ENCODE peak calls at places on chromosomes 1 and 21, in ten cellular contexts. Z is colonic mucosa, Y is SJSA1, V is heart left ventricle, J is PC-3, D is tibial artery, O is transverse colon, E is A673, I is tibial nerve, T is aorta. X is an unnamed sample.
A peak's percentile ranks its signal among the peaks of the same experiment; 100 is the strongest.

GRCh38 chr1:24995121-24995520 is 65.0 kb upstream of the RUNX3 start:
- DNase-seq in Z (no peak), Y (no peak), V (no peak), J (no peak), D (no peak), O (no peak), E (no peak), I (no peak), T (peak; percentile 49), X (no peak)

GRCh38 chr1:85027242-85027983 is 20.9 kb downstream of the MCOLN3 start:
- DNase-seq in Z (no peak), Y (no peak), V (no peak), J (peak; percentile 21), D (no peak), O (no peak), E (peak; percentile 32), I (no peak), T (no peak), X (no peak)

GRCh38 chr21:38479641-38480515 is 18.4 kb downstream of the ERG start:
- DNase-seq in Z (no peak), Y (no peak), V (no peak), J (no peak), D (no peak), O (no peak), E (no peak), I (no peak), T (no peak), X (no peak)

GRCh38 chr1:244448279-244449036 is 3.3 kb downstream of the ADSS2 start:
- DNase-seq in Z (no peak), Y (peak; percentile 79), V (no peak), J (no peak), D (no peak), O (no peak), E (no peak), I (no peak), T (no peak), X (no peak)

GRCh38 chr1:109160054-109160840 is 46.3 kb downstream of the ELAPOR1 start:
- DNase-seq in Z (no peak), Y (no peak), V (no peak), J (no peak), D (no peak), O (no peak), E (no peak), I (no peak), T (no peak), X (no peak)

GRCh38 chr1:61095127-61095812 is 12.9 kb downstream of the NFIA start:
- DNase-seq in Z (no peak), Y (no peak), V (no peak), J (no peak), D (no peak), O (no peak), E (no peak), I (no peak), T (no peak), X (no peak)

GRCh38 chr1:36522461-36523229 is 39.9 kb upstream of the CSF3R start:
- DNase-seq in Z (no peak), Y (no peak), V (no peak), J (no peak), D (no peak), O (no peak), E (no peak), I (no peak), T (no peak), X (no peak)

GRCh38 chr1:51506537-51506936 is 12.5 kb downstream of the EPS15 start:
- DNase-seq in Z (no peak), Y (no peak), V (no peak), J (no peak), D (no peak), O (no peak), E (peak; percentile 80), I (no peak), T (no peak), X (no peak)

GRCh38 chr1:161374373-161374772 is 6.7 kb upstream of the CFAP126 start:
- DNase-seq in Z (no peak), Y (no peak), V (no peak), J (peak; percentile 53), D (no peak), O (no peak), E (peak; percentile 39), I (no peak), T (no peak), X (no peak)

GRCh38 chr1:172090511-172090817 is 249.2 kb downstream of the DNM3 start:
- DNase-seq in Z (no peak), Y (no peak), V (no peak), J (no peak), D (no peak), O (no peak), E (no peak), I (no peak), T (no peak), X (no peak)

GRCh38 chr1:172086137-172086536 is 244.8 kb downstream of the DNM3 start:
- DNase-seq in Z (no peak), Y (no peak), V (no peak), J (no peak), D (no peak), O (no peak), E (no peak), I (no peak), T (no peak), X (no peak)

GRCh38 chr1:172089768-172090510 is 248.6 kb downstream of the DNM3 start:
- DNase-seq in Z (peak; percentile 70), Y (peak; percentile 42), V (peak; percentile 29), J (peak; percentile 94), D (peak; percentile 66), O (peak; percentile 80), E (peak; percentile 65), I (peak; percentile 20), T (peak; percentile 80), X (no peak)

DNA sequence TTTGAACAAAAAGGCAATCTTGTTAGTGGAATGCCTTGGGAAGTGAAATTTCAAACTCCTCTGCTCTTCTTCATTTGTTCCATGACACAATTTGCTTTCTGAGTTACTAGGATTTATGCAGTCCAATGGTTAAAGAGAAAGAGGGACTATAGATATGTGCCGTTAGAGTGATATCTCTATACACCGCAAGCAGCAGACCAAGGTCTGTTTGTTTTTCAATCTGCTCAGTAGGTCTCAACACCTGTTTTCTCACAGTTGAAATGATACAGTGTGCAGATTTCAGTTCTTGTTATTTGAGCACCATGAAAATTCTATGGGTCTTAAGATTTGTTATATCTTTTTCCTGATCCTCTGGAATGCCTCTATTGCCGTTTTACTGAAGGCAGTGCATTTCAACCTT is 244.1 kb downstream of the DNM3 start:
- DNase-seq in Z (no peak), Y (no peak), V (no peak), J (no peak), D (no peak), O (no peak), E (no peak), I (no peak), T (no peak), X (peak; percentile 68)
- H3K9me3 ChIP-seq in Z (no peaks in the 10 kb centered on the region), Y (no peaks in the 10 kb centered on the region), V (no peaks in the 10 kb centered on the region), J (no peaks in the 10 kb centered on the region), D (no peaks in the 10 kb centered on the region), O (no peaks in the 10 kb centered on the region), E (no peaks in the 10 kb centered on the region), I (no peaks in the 10 kb centered on the region), T (no peaks in the 10 kb centered on the region), X (no peaks in the 10 kb centered on the region)

GRCh38 chr21:41954654-41955499 is 1.1 kb upstream of the C2CD2 start:
- DNase-seq in Z (no peak), Y (no peak), V (no peak), J (no peak), D (no peak), O (no peak), E (no peak), I (no peak), T (no peak), X (no peak)
- H3K4me3 ChIP-seq in Z (no peak overlapping the region), Y (peak overlapping the region; percentile 94), V (no peak overlapping the region), J (peak overlapping the region; percentile 32), D (no peak overlapping the region), O (no peak overlapping the region), E (peak overlapping the region; percentile 36), I (no peak overlapping the region), T (no peak overlapping the region), X (peak overlapping the region; percentile 94)

GRCh38 chr21:10463156-10463555 is 58.2 kb upstream of the TPTE start:
- DNase-seq in Z (no peak), Y (no peak), V (no peak), J (no peak), D (no peak), O (no peak), E (no peak), I (no peak), T (no peak), X (no peak)

GRCh38 chr21:10466200-10466599 is 55.2 kb upstream of the TPTE start:
- DNase-seq in Z (no peak), Y (no peak), V (no peak), J (no peak), D (no peak), O (no peak), E (no peak), I (no peak), T (no peak), X (no peak)

DNA sequence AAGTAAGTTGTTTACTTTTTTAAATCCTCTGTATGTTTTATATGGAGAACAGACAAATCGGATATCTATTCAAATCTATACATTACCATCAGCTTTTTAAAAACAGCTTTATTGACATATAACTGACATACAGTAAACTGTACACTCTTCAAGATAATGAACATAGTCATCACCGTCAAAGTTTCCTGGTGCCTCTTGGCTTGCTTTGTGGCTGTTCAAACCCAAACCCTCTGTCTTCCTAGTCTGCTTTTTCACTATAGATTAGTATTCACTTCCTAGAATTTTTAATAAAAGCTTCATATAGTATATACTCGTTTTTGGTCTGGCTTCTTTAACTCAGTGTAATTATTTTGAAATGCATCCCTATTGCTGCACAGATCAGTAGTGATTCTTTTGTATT is 56.4 kb upstream of the TPTE start:
- DNase-seq in Z (no peak), Y (no peak), V (no peak), J (no peak), D (no peak), O (no peak), E (no peak), I (no peak), T (no peak), X (no peak)
- H3K9me3 ChIP-seq in Z (no peaks in the 10 kb centered on the region), Y (no peaks in the 10 kb centered on the region), V (no peaks in the 10 kb centered on the region), J (peaks cover 32% of the 10 kb centered on the region), D (peaks cover 7% of the 10 kb centered on the region), O (peaks cover 27% of the 10 kb centered on the region), E (peaks cover 80% of the 10 kb centered on the region), I (no peaks in the 10 kb centered on the region), T (no peaks in the 10 kb centered on the region), X (no peaks in the 10 kb centered on the region)

GRCh38 chr1:94599090-94599813 is 57.7 kb upstream of the F3 start:
- DNase-seq in Z (peak; percentile 18), Y (no peak), V (peak; percentile 58), J (peak; percentile 49), D (no peak), O (no peak), E (no peak), I (no peak), T (no peak), X (no peak)

GRCh38 chr1:94602802-94603625 is 61.5 kb upstream of the F3 start:
- DNase-seq in Z (no peak), Y (no peak), V (no peak), J (peak; percentile 69), D (no peak), O (no peak), E (no peak), I (no peak), T (no peak), X (no peak)

GRCh38 chr1:94597701-94598100 is 56.1 kb upstream of the F3 start:
- DNase-seq in Z (no peak), Y (no peak), V (no peak), J (peak; percentile 40), D (no peak), O (no peak), E (no peak), I (no peak), T (no peak), X (peak; percentile 45)

GRCh38 chr1:94602312-94602711 is 60.8 kb upstream of the F3 start:
- DNase-seq in Z (peak; percentile 57), Y (no peak), V (no peak), J (peak; percentile 92), D (no peak), O (peak; percentile 52), E (no peak), I (no peak), T (no peak), X (no peak)

GRCh38 chr1:94600556-94600955 is 59.0 kb upstream of the F3 start:
- DNase-seq in Z (peak; percentile 16), Y (no peak), V (no peak), J (no peak), D (no peak), O (no peak), E (no peak), I (no peak), T (no peak), X (no peak)
- H3K4me3 ChIP-seq in Z (no peak overlapping the region), Y (no peak overlapping the region), V (no peak overlapping the region), J (no peak overlapping the region), D (no peak overlapping the region), O (no peak overlapping the region), E (no peak overlapping the region), I (no peak overlapping the region), T (no peak overlapping the region), X (no peak overlapping the region)

X was measured in SJCRH30.